ENCODE peak calls at places on chromosomes 5 and 9, in ten cellular contexts. One of them, this sample, is unnamed.

GRCh38 chr9:91937031-91937430 is 13.0 kb downstream of the ROR2 start:
- DNase-seq in neural crest cell: no peak
- DNase-seq in amniotic stem cell: no peak
- DNase-seq in stomach: peak; percentile 14
- DNase-seq in stimulated activated CD8-positive, alpha-beta memory T cell treated with anti-CD3 and anti-CD28 coated beads, Interleukin-15, amount 100 ng/mL, for 24 hours: no peak
- DNase-seq in aorta: no peak
- DNase-seq in stimulated activated naive CD8-positive, alpha-beta T cell treated with anti-CD3 and anti-CD28 coated beads, Interleukin-15, Interleukin-2, amounts not matched to agents 100 U/mL and 50 U/mL, for 24 hours: no peak
- DNase-seq in GM12891: no peak
- DNase-seq in Daoy: no peak
- DNase-seq in progenitor cell of endocrine pancreas: no peak
- DNase-seq in this sample: no peak

GRCh38 chr9:80873861-80874260 is 815.5 kb downstream of the TLE1 start:
- DNase-seq in neural crest cell: no peak
- DNase-seq in amniotic stem cell: no peak
- DNase-seq in stomach: no peak
- DNase-seq in stimulated activated CD8-positive, alpha-beta memory T cell treated with anti-CD3 and anti-CD28 coated beads, Interleukin-15, amount 100 ng/mL, for 24 hours: no peak
- DNase-seq in aorta: no peak
- DNase-seq in stimulated activated naive CD8-positive, alpha-beta T cell treated with anti-CD3 and anti-CD28 coated beads, Interleukin-15, Interleukin-2, amounts not matched to agents 100 U/mL and 50 U/mL, for 24 hours: no peak
- DNase-seq in GM12891: no peak
- DNase-seq in Daoy: no peak
- DNase-seq in progenitor cell of endocrine pancreas: no peak
- DNase-seq in this sample: no peak

GRCh38 chr9:19894975-19895374 is 106.1 kb upstream of the SLC24A2 start:
- DNase-seq in neural crest cell: no peak
- DNase-seq in amniotic stem cell: no peak
- DNase-seq in stomach: no peak
- DNase-seq in stimulated activated CD8-positive, alpha-beta memory T cell treated with anti-CD3 and anti-CD28 coated beads, Interleukin-15, amount 100 ng/mL, for 24 hours: no peak
- DNase-seq in aorta: no peak
- DNase-seq in stimulated activated naive CD8-positive, alpha-beta T cell treated with anti-CD3 and anti-CD28 coated beads, Interleukin-15, Interleukin-2, amounts not matched to agents 100 U/mL and 50 U/mL, for 24 hours: no peak
- DNase-seq in GM12891: no peak
- DNase-seq in Daoy: no peak
- DNase-seq in progenitor cell of endocrine pancreas: no peak
- DNase-seq in this sample: peak; percentile 24

GRCh38 chr9:120916573-120916972 is 10.0 kb downstream of the TRAF1 start:
- DNase-seq in neural crest cell: no peak
- DNase-seq in amniotic stem cell: peak; percentile 32
- DNase-seq in stomach: no peak
- DNase-seq in stimulated activated CD8-positive, alpha-beta memory T cell treated with anti-CD3 and anti-CD28 coated beads, Interleukin-15, amount 100 ng/mL, for 24 hours: no peak
- DNase-seq in aorta: peak; percentile 82
- DNase-seq in stimulated activated naive CD8-positive, alpha-beta T cell treated with anti-CD3 and anti-CD28 coated beads, Interleukin-15, Interleukin-2, amounts not matched to agents 100 U/mL and 50 U/mL, for 24 hours: no peak
- DNase-seq in GM12891: no peak
- DNase-seq in Daoy: peak; percentile 41
- DNase-seq in progenitor cell of endocrine pancreas: no peak
- DNase-seq in this sample: peak; percentile 73

GRCh38 chr9:89346703-89347102 is 28.4 kb downstream of the SECISBP2 start:
- DNase-seq in neural crest cell: no peak
- DNase-seq in amniotic stem cell: no peak
- DNase-seq in stomach: no peak
- DNase-seq in stimulated activated CD8-positive, alpha-beta memory T cell treated with anti-CD3 and anti-CD28 coated beads, Interleukin-15, amount 100 ng/mL, for 24 hours: no peak
- DNase-seq in aorta: no peak
- DNase-seq in stimulated activated naive CD8-positive, alpha-beta T cell treated with anti-CD3 and anti-CD28 coated beads, Interleukin-15, Interleukin-2, amounts not matched to agents 100 U/mL and 50 U/mL, for 24 hours: no peak
- DNase-seq in GM12891: no peak
- DNase-seq in Daoy: no peak
- DNase-seq in progenitor cell of endocrine pancreas: no peak
- DNase-seq in this sample: no peak

GRCh38 chr5:10457682-10458574 is 16.2 kb downstream of the ROPN1L start:
- DNase-seq in neural crest cell: no peak
- DNase-seq in amniotic stem cell: no peak
- DNase-seq in stomach: peak; percentile 56
- DNase-seq in stimulated activated CD8-positive, alpha-beta memory T cell treated with anti-CD3 and anti-CD28 coated beads, Interleukin-15, amount 100 ng/mL, for 24 hours: no peak
- DNase-seq in aorta: no peak
- DNase-seq in stimulated activated naive CD8-positive, alpha-beta T cell treated with anti-CD3 and anti-CD28 coated beads, Interleukin-15, Interleukin-2, amounts not matched to agents 100 U/mL and 50 U/mL, for 24 hours: no peak
- DNase-seq in GM12891: no peak
- DNase-seq in Daoy: no peak
- DNase-seq in progenitor cell of endocrine pancreas: no peak
- DNase-seq in this sample: no peak

GRCh38 chr5:68456756-68457217 is 241.2 kb downstream of the PIK3R1 start:
- DNase-seq in neural crest cell: no peak
- DNase-seq in amniotic stem cell: no peak
- DNase-seq in stomach: peak; percentile 78
- DNase-seq in stimulated activated CD8-positive, alpha-beta memory T cell treated with anti-CD3 and anti-CD28 coated beads, Interleukin-15, amount 100 ng/mL, for 24 hours: no peak
- DNase-seq in aorta: no peak
- DNase-seq in stimulated activated naive CD8-positive, alpha-beta T cell treated with anti-CD3 and anti-CD28 coated beads, Interleukin-15, Interleukin-2, amounts not matched to agents 100 U/mL and 50 U/mL, for 24 hours: no peak
- DNase-seq in GM12891: no peak
- DNase-seq in Daoy: peak; percentile 74
- DNase-seq in progenitor cell of endocrine pancreas: no peak
- DNase-seq in this sample: peak; percentile 59

GRCh38 chr5:107893642-107894041 is 222.9 kb upstream of the EFNA5 start:
- DNase-seq in neural crest cell: no peak
- DNase-seq in amniotic stem cell: no peak
- DNase-seq in stomach: no peak
- DNase-seq in stimulated activated CD8-positive, alpha-beta memory T cell treated with anti-CD3 and anti-CD28 coated beads, Interleukin-15, amount 100 ng/mL, for 24 hours: no peak
- DNase-seq in aorta: no peak
- DNase-seq in stimulated activated naive CD8-positive, alpha-beta T cell treated with anti-CD3 and anti-CD28 coated beads, Interleukin-15, Interleukin-2, amounts not matched to agents 100 U/mL and 50 U/mL, for 24 hours: no peak
- DNase-seq in GM12891: no peak
- DNase-seq in Daoy: peak; percentile 63
- DNase-seq in progenitor cell of endocrine pancreas: no peak
- DNase-seq in this sample: peak; percentile 68

GRCh38 chr5:95027151-95027721 is 257.7 kb downstream of the MCTP1 start:
- DNase-seq in neural crest cell: no peak
- DNase-seq in amniotic stem cell: no peak
- DNase-seq in stomach: no peak
- DNase-seq in stimulated activated CD8-positive, alpha-beta memory T cell treated with anti-CD3 and anti-CD28 coated beads, Interleukin-15, amount 100 ng/mL, for 24 hours: no peak
- DNase-seq in aorta: no peak
- DNase-seq in stimulated activated naive CD8-positive, alpha-beta T cell treated with anti-CD3 and anti-CD28 coated beads, Interleukin-15, Interleukin-2, amounts not matched to agents 100 U/mL and 50 U/mL, for 24 hours: no peak
- DNase-seq in GM12891: no peak
- DNase-seq in Daoy: no peak
- DNase-seq in progenitor cell of endocrine pancreas: no peak
- DNase-seq in this sample: no peak

GRCh38 chr5:179509239-179509638 is 41.1 kb upstream of the RUFY1 start:
- DNase-seq in neural crest cell: no peak
- DNase-seq in amniotic stem cell: no peak
- DNase-seq in stomach: no peak
- DNase-seq in stimulated activated CD8-positive, alpha-beta memory T cell treated with anti-CD3 and anti-CD28 coated beads, Interleukin-15, amount 100 ng/mL, for 24 hours: no peak
- DNase-seq in aorta: no peak
- DNase-seq in stimulated activated naive CD8-positive, alpha-beta T cell treated with anti-CD3 and anti-CD28 coated beads, Interleukin-15, Interleukin-2, amounts not matched to agents 100 U/mL and 50 U/mL, for 24 hours: no peak
- DNase-seq in GM12891: no peak
- DNase-seq in Daoy: no peak
- DNase-seq in progenitor cell of endocrine pancreas: no peak
- DNase-seq in this sample: no peak

This sample was measured in astrocyte of the spinal cord.